ENCODE peak calls at places on chromosomes 5 and 9, in ten cellular contexts. One of them, this sample, is unnamed.

GRCh38 chr5:143693691-143694252 is 118.2 kb upstream of the HMHB1 start:
- DNase-seq in colonic mucosa: no peak
- DNase-seq in aorta: no peak
- DNase-seq in heart right ventricle: no peak
- DNase-seq in mesendoderm: peak; percentile 49
- DNase-seq in CD8-positive, alpha-beta T cell: no peak
- DNase-seq in cardiac muscle cell: no peak
- DNase-seq in upper lobe of right lung: no peak
- DNase-seq in A673: no peak
- DNase-seq in effector memory CD4-positive, alpha-beta T cell: no peak
- DNase-seq in this sample: peak; percentile 44

GRCh38 chr5:158942217-158942616 is 157.5 kb downstream of the EBF1 start:
- DNase-seq in mesendoderm: no peak
- DNase-seq in effector memory CD4-positive, alpha-beta T cell: no peak
- DNase-seq in CD8-positive, alpha-beta T cell: no peak
- DNase-seq in heart right ventricle: no peak
- DNase-seq in A673: no peak
- DNase-seq in colonic mucosa: no peak
- DNase-seq in cardiac muscle cell: no peak
- DNase-seq in upper lobe of right lung: no peak
- DNase-seq in aorta: no peak
- DNase-seq in this sample: no peak

GRCh38 chr5:172451771-172452197 is 2.5 kb downstream of the SH3PXD2B start:
- DNase-seq in A673: peak; percentile 28
- DNase-seq in colonic mucosa: no peak
- DNase-seq in upper lobe of right lung: no peak
- DNase-seq in CD8-positive, alpha-beta T cell: no peak
- DNase-seq in effector memory CD4-positive, alpha-beta T cell: no peak
- DNase-seq in heart right ventricle: no peak
- DNase-seq in aorta: no peak
- DNase-seq in mesendoderm: peak; percentile 91
- DNase-seq in cardiac muscle cell: peak; percentile 77
- DNase-seq in this sample: no peak

GRCh38 chr5:75885849-75886596 is 168.8 kb upstream of the POC5 start:
- DNase-seq in heart right ventricle: no peak
- DNase-seq in A673: peak; percentile 35
- DNase-seq in cardiac muscle cell: no peak
- DNase-seq in mesendoderm: peak; percentile 70
- DNase-seq in aorta: no peak
- DNase-seq in CD8-positive, alpha-beta T cell: no peak
- DNase-seq in upper lobe of right lung: no peak
- DNase-seq in effector memory CD4-positive, alpha-beta T cell: no peak
- DNase-seq in colonic mucosa: no peak
- DNase-seq in this sample: peak; percentile 3

GRCh38 chr9:133731876-133732321 is 6.3 kb downstream of the SARDH start:
- DNase-seq in mesendoderm: peak; percentile 84
- DNase-seq in colonic mucosa: no peak
- DNase-seq in effector memory CD4-positive, alpha-beta T cell: no peak
- DNase-seq in CD8-positive, alpha-beta T cell: no peak
- DNase-seq in cardiac muscle cell: peak; percentile 55
- DNase-seq in heart right ventricle: no peak
- DNase-seq in aorta: peak; percentile 41
- DNase-seq in A673: peak; percentile 84
- DNase-seq in upper lobe of right lung: peak; percentile 48
- DNase-seq in this sample: peak; percentile 26

GRCh38 chr9:136626066-136626725 is 36.5 kb upstream of the EGFL7 start:
- DNase-seq in CD8-positive, alpha-beta T cell: no peak
- DNase-seq in aorta: peak; percentile 61
- DNase-seq in heart right ventricle: no peak
- DNase-seq in A673: no peak
- DNase-seq in upper lobe of right lung: no peak
- DNase-seq in effector memory CD4-positive, alpha-beta T cell: no peak
- DNase-seq in cardiac muscle cell: no peak
- DNase-seq in colonic mucosa: peak; percentile 30
- DNase-seq in mesendoderm: no peak
- DNase-seq in this sample: no peak

GRCh38 chr5:96781031-96781733 is 26.6 kb downstream of the ERAP1 start:
- DNase-seq in cardiac muscle cell: peak; percentile 77
- DNase-seq in effector memory CD4-positive, alpha-beta T cell: no peak
- DNase-seq in mesendoderm: no peak
- DNase-seq in upper lobe of right lung: no peak
- DNase-seq in A673: no peak
- DNase-seq in CD8-positive, alpha-beta T cell: no peak
- DNase-seq in colonic mucosa: no peak
- DNase-seq in aorta: no peak
- DNase-seq in heart right ventricle: no peak
- DNase-seq in this sample: peak; percentile 70

GRCh38 chr9:110650991-110651411 is 17.6 kb upstream of the MUSK start:
- DNase-seq in heart right ventricle: no peak
- DNase-seq in aorta: peak; percentile 37
- DNase-seq in CD8-positive, alpha-beta T cell: no peak
- DNase-seq in cardiac muscle cell: peak; percentile 79
- DNase-seq in upper lobe of right lung: no peak
- DNase-seq in A673: no peak
- DNase-seq in mesendoderm: no peak
- DNase-seq in effector memory CD4-positive, alpha-beta T cell: no peak
- DNase-seq in colonic mucosa: no peak
- DNase-seq in this sample: no peak

GRCh38 chr5:151315998-151316597 is 12.5 kb upstream of the SLC36A3 start:
- DNase-seq in colonic mucosa: peak; percentile 81
- DNase-seq in aorta: peak; percentile 78
- DNase-seq in cardiac muscle cell: peak; percentile 88
- DNase-seq in heart right ventricle: peak; percentile 75
- DNase-seq in effector memory CD4-positive, alpha-beta T cell: peak; percentile 16
- DNase-seq in A673: peak; percentile 64
- DNase-seq in CD8-positive, alpha-beta T cell: peak; percentile 48
- DNase-seq in upper lobe of right lung: peak; percentile 87
- DNase-seq in mesendoderm: peak; percentile 62
- DNase-seq in this sample: peak; percentile 71

GRCh38 chr9:33157960-33158359 is 9.2 kb downstream of the B4GALT1 start:
- DNase-seq in aorta: no peak
- DNase-seq in heart right ventricle: no peak
- DNase-seq in A673: no peak
- DNase-seq in upper lobe of right lung: no peak
- DNase-seq in effector memory CD4-positive, alpha-beta T cell: no peak
- DNase-seq in CD8-positive, alpha-beta T cell: no peak
- DNase-seq in cardiac muscle cell: no peak
- DNase-seq in mesendoderm: peak; percentile 55
- DNase-seq in colonic mucosa: no peak
- DNase-seq in this sample: no peak

GRCh38 chr5:109690456-109691247 is 925 bp downstream of the MAN2A1 start:
- DNase-seq in aorta: peak; percentile 85
- DNase-seq in mesendoderm: peak; percentile 76
- DNase-seq in cardiac muscle cell: peak; percentile 84
- DNase-seq in upper lobe of right lung: peak; percentile 83
- DNase-seq in colonic mucosa: peak; percentile 81
- DNase-seq in CD8-positive, alpha-beta T cell: peak; percentile 55
- DNase-seq in A673: peak; percentile 43
- DNase-seq in heart right ventricle: peak; percentile 74
- DNase-seq in effector memory CD4-positive, alpha-beta T cell: peak; percentile 28
- DNase-seq in this sample: peak; percentile 80

GRCh38 chr5:173472784-173473278 is 143.6 kb downstream of the BOD1 start:
- DNase-seq in heart right ventricle: no peak
- DNase-seq in mesendoderm: no peak
- DNase-seq in effector memory CD4-positive, alpha-beta T cell: no peak
- DNase-seq in A673: no peak
- DNase-seq in upper lobe of right lung: no peak
- DNase-seq in aorta: no peak
- DNase-seq in colonic mucosa: no peak
- DNase-seq in CD8-positive, alpha-beta T cell: no peak
- DNase-seq in cardiac muscle cell: peak; percentile 71
- DNase-seq in this sample: no peak

GRCh38 chr5:10653033-10653432 is 89.2 kb downstream of the ANKRD33B start:
- DNase-seq in upper lobe of right lung: no peak
- DNase-seq in mesendoderm: no peak
- DNase-seq in heart right ventricle: peak; percentile 59
- DNase-seq in A673: no peak
- DNase-seq in CD8-positive, alpha-beta T cell: no peak
- DNase-seq in cardiac muscle cell: peak; percentile 42
- DNase-seq in aorta: peak; percentile 69
- DNase-seq in colonic mucosa: peak; percentile 42
- DNase-seq in effector memory CD4-positive, alpha-beta T cell: no peak
- DNase-seq in this sample: no peak

GRCh38 chr5:33319841-33320240 is 120.9 kb upstream of the TARS1 start:
- DNase-seq in heart right ventricle: no peak
- DNase-seq in aorta: no peak
- DNase-seq in effector memory CD4-positive, alpha-beta T cell: no peak
- DNase-seq in CD8-positive, alpha-beta T cell: no peak
- DNase-seq in upper lobe of right lung: no peak
- DNase-seq in A673: no peak
- DNase-seq in mesendoderm: no peak
- DNase-seq in colonic mucosa: no peak
- DNase-seq in cardiac muscle cell: peak; percentile 82
- DNase-seq in this sample: no peak

GRCh38 chr5:33321026-33321425 is 119.7 kb upstream of the TARS1 start:
- DNase-seq in heart right ventricle: no peak
- DNase-seq in mesendoderm: no peak
- DNase-seq in aorta: no peak
- DNase-seq in A673: no peak
- DNase-seq in colonic mucosa: no peak
- DNase-seq in effector memory CD4-positive, alpha-beta T cell: no peak
- DNase-seq in CD8-positive, alpha-beta T cell: no peak
- DNase-seq in upper lobe of right lung: no peak
- DNase-seq in cardiac muscle cell: peak; percentile 98
- DNase-seq in this sample: no peak

GRCh38 chr5:33317271-33317670 is 123.5 kb upstream of the TARS1 start:
- DNase-seq in effector memory CD4-positive, alpha-beta T cell: no peak
- DNase-seq in cardiac muscle cell: peak; percentile 51
- DNase-seq in mesendoderm: no peak
- DNase-seq in colonic mucosa: no peak
- DNase-seq in upper lobe of right lung: no peak
- DNase-seq in A673: peak; percentile 26
- DNase-seq in CD8-positive, alpha-beta T cell: no peak
- DNase-seq in heart right ventricle: no peak
- DNase-seq in aorta: no peak
- DNase-seq in this sample: no peak

GRCh38 chr5:33316773-33317172 is 124.0 kb upstream of the TARS1 start:
- DNase-seq in colonic mucosa: no peak
- DNase-seq in CD8-positive, alpha-beta T cell: no peak
- DNase-seq in effector memory CD4-positive, alpha-beta T cell: no peak
- DNase-seq in upper lobe of right lung: no peak
- DNase-seq in aorta: no peak
- DNase-seq in A673: no peak
- DNase-seq in cardiac muscle cell: no peak
- DNase-seq in mesendoderm: no peak
- DNase-seq in heart right ventricle: no peak
- DNase-seq in this sample: no peak

GRCh38 chr5:33319151-33319550 is 121.6 kb upstream of the TARS1 start:
- DNase-seq in mesendoderm: no peak
- DNase-seq in CD8-positive, alpha-beta T cell: no peak
- DNase-seq in heart right ventricle: no peak
- DNase-seq in A673: no peak
- DNase-seq in effector memory CD4-positive, alpha-beta T cell: no peak
- DNase-seq in aorta: no peak
- DNase-seq in cardiac muscle cell: no peak
- DNase-seq in colonic mucosa: no peak
- DNase-seq in upper lobe of right lung: no peak
- DNase-seq in this sample: no peak
- H3K4me1 ChIP-seq in mesendoderm: no peaks in the 10 kb centered on the region
- H3K4me1 ChIP-seq in CD8-positive, alpha-beta T cell: no peaks in the 10 kb centered on the region
- H3K4me1 ChIP-seq in heart right ventricle: no peaks in the 10 kb centered on the region
- H3K4me1 ChIP-seq in A673: no peaks in the 10 kb centered on the region
- H3K4me1 ChIP-seq in effector memory CD4-positive, alpha-beta T cell: no peaks in the 10 kb centered on the region
- H3K4me1 ChIP-seq in aorta: peaks cover 6% of the 10 kb centered on the region
- H3K4me1 ChIP-seq in cardiac muscle cell: peaks cover 5% of the 10 kb centered on the region
- H3K4me1 ChIP-seq in colonic mucosa: no peaks in the 10 kb centered on the region
- H3K4me1 ChIP-seq in upper lobe of right lung: peaks cover 7% of the 10 kb centered on the region
- H3K4me1 ChIP-seq in this sample: no peaks in the 10 kb centered on the region

GRCh38 chr9:84554069-84554659 is 115.4 kb upstream of the NTRK2 start:
- DNase-seq in colonic mucosa: no peak
- DNase-seq in aorta: no peak
- DNase-seq in effector memory CD4-positive, alpha-beta T cell: no peak
- DNase-seq in A673: no peak
- DNase-seq in upper lobe of right lung: no peak
- DNase-seq in cardiac muscle cell: no peak
- DNase-seq in heart right ventricle: no peak
- DNase-seq in CD8-positive, alpha-beta T cell: no peak
- DNase-seq in mesendoderm: peak; percentile 75
- DNase-seq in this sample: no peak
- H3K27me3 ChIP-seq in colonic mucosa: no peaks in the 10 kb centered on the region
- H3K27me3 ChIP-seq in aorta: peaks cover 2% of the 10 kb centered on the region
- H3K27me3 ChIP-seq in effector memory CD4-positive, alpha-beta T cell: no peaks in the 10 kb centered on the region
- H3K27me3 ChIP-seq in A673: peaks cover 5% of the 10 kb centered on the region
- H3K27me3 ChIP-seq in upper lobe of right lung: no peaks in the 10 kb centered on the region
- H3K27me3 ChIP-seq in cardiac muscle cell: no peaks in the 10 kb centered on the region
- H3K27me3 ChIP-seq in heart right ventricle: peaks cover 3% of the 10 kb centered on the region
- H3K27me3 ChIP-seq in CD8-positive, alpha-beta T cell: no peaks in the 10 kb centered on the region
- H3K27me3 ChIP-seq in mesendoderm: no peaks in the 10 kb centered on the region
- H3K27me3 ChIP-seq in this sample: no peaks in the 10 kb centered on the region

GRCh38 chr5:57937025-57937424 is 454.4 kb upstream of the ACTBL2 start:
- DNase-seq in aorta: no peak
- DNase-seq in cardiac muscle cell: peak; percentile 32
- DNase-seq in mesendoderm: no peak
- DNase-seq in colonic mucosa: no peak
- DNase-seq in A673: no peak
- DNase-seq in CD8-positive, alpha-beta T cell: no peak
- DNase-seq in effector memory CD4-positive, alpha-beta T cell: no peak
- DNase-seq in upper lobe of right lung: no peak
- DNase-seq in heart right ventricle: no peak
- DNase-seq in this sample: no peak
- H3K4me1 ChIP-seq in aorta: no peaks in the 10 kb centered on the region
- H3K4me1 ChIP-seq in cardiac muscle cell: no peaks in the 10 kb centered on the region
- H3K4me1 ChIP-seq in mesendoderm: no peaks in the 10 kb centered on the region
- H3K4me1 ChIP-seq in colonic mucosa: no peaks in the 10 kb centered on the region
- H3K4me1 ChIP-seq in A673: no peaks in the 10 kb centered on the region
- H3K4me1 ChIP-seq in CD8-positive, alpha-beta T cell: no peaks in the 10 kb centered on the region
- H3K4me1 ChIP-seq in effector memory CD4-positive, alpha-beta T cell: no peaks in the 10 kb centered on the region
- H3K4me1 ChIP-seq in upper lobe of right lung: no peaks in the 10 kb centered on the region
- H3K4me1 ChIP-seq in heart right ventricle: no peaks in the 10 kb centered on the region
- H3K4me1 ChIP-seq in this sample: no peaks in the 10 kb centered on the region

GRCh38 chr9:128414461-128414860 is 6.2 kb upstream of the CERCAM start:
- DNase-seq in colonic mucosa: no peak
- DNase-seq in effector memory CD4-positive, alpha-beta T cell: no peak
- DNase-seq in heart right ventricle: no peak
- DNase-seq in CD8-positive, alpha-beta T cell: no peak
- DNase-seq in A673: no peak
- DNase-seq in cardiac muscle cell: no peak
- DNase-seq in aorta: no peak
- DNase-seq in mesendoderm: peak; percentile 44
- DNase-seq in upper lobe of right lung: no peak
- DNase-seq in this sample: no peak

GRCh38 chr9:128419061-128419925 is 1.4 kb upstream of the CERCAM start:
- DNase-seq in mesendoderm: no peak
- DNase-seq in colonic mucosa: no peak
- DNase-seq in effector memory CD4-positive, alpha-beta T cell: no peak
- DNase-seq in CD8-positive, alpha-beta T cell: no peak
- DNase-seq in aorta: no peak
- DNase-seq in cardiac muscle cell: peak; percentile 63
- DNase-seq in heart right ventricle: no peak
- DNase-seq in A673: peak; percentile 89
- DNase-seq in upper lobe of right lung: no peak
- DNase-seq in this sample: no peak

GRCh38 chr9:128415222-128415621 is 5.4 kb upstream of the CERCAM start:
- DNase-seq in CD8-positive, alpha-beta T cell: no peak
- DNase-seq in effector memory CD4-positive, alpha-beta T cell: no peak
- DNase-seq in upper lobe of right lung: no peak
- DNase-seq in cardiac muscle cell: no peak
- DNase-seq in A673: no peak
- DNase-seq in aorta: no peak
- DNase-seq in mesendoderm: no peak
- DNase-seq in colonic mucosa: peak; percentile 22
- DNase-seq in heart right ventricle: no peak
- DNase-seq in this sample: peak; percentile 72

GRCh38 chr9:128416432-128417019 is 4.1 kb upstream of the CERCAM start:
- DNase-seq in mesendoderm: no peak
- DNase-seq in CD8-positive, alpha-beta T cell: no peak
- DNase-seq in heart right ventricle: no peak
- DNase-seq in cardiac muscle cell: no peak
- DNase-seq in upper lobe of right lung: no peak
- DNase-seq in aorta: no peak
- DNase-seq in colonic mucosa: no peak
- DNase-seq in A673: peak; percentile 54
- DNase-seq in effector memory CD4-positive, alpha-beta T cell: no peak
- DNase-seq in this sample: no peak

GRCh38 chr9:128416014-128416413 is 4.6 kb upstream of the CERCAM start:
- DNase-seq in A673: no peak
- DNase-seq in heart right ventricle: no peak
- DNase-seq in upper lobe of right lung: no peak
- DNase-seq in CD8-positive, alpha-beta T cell: no peak
- DNase-seq in colonic mucosa: no peak
- DNase-seq in effector memory CD4-positive, alpha-beta T cell: no peak
- DNase-seq in aorta: no peak
- DNase-seq in mesendoderm: peak; percentile 51
- DNase-seq in cardiac muscle cell: no peak
- DNase-seq in this sample: no peak
- H3K27me3 ChIP-seq in A673: no peaks in the 10 kb centered on the region
- H3K27me3 ChIP-seq in heart right ventricle: peaks cover 71% of the 10 kb centered on the region
- H3K27me3 ChIP-seq in upper lobe of right lung: peaks cover 14% of the 10 kb centered on the region
- H3K27me3 ChIP-seq in CD8-positive, alpha-beta T cell: no peaks in the 10 kb centered on the region
- H3K27me3 ChIP-seq in colonic mucosa: peaks cover 16% of the 10 kb centered on the region
- H3K27me3 ChIP-seq in effector memory CD4-positive, alpha-beta T cell: peaks cover 10% of the 10 kb centered on the region
- H3K27me3 ChIP-seq in aorta: no peaks in the 10 kb centered on the region
- H3K27me3 ChIP-seq in mesendoderm: peaks cover 6% of the 10 kb centered on the region
- H3K27me3 ChIP-seq in cardiac muscle cell: peaks cover 23% of the 10 kb centered on the region
- H3K27me3 ChIP-seq in this sample: peaks cover 10% of the 10 kb centered on the region